ENCODE peak calls at places on chromosome 2, in seven cellular contexts. H is spleen, N is GM13977, G is endothelial cell, M is GM20000, W is stomach, S is cardiac muscle cell. Y is an unnamed sample.

GRCh38 chr2:187566266-187566665 is 12.0 kb upstream of the TFPI start:
- DNase-seq in M (no peak), G (no peak), S (no peak), H (no peak), N (no peak), W (no peak), Y (no peak)

GRCh38 chr2:142415461-142415860 is 284.6 kb upstream of the LRP1B start:
- DNase-seq in W (no peak), H (no peak), G (no peak), S (no peak), M (no peak), N (no peak), Y (no peak)

GRCh38 chr2:26314243-26314642 is 31.7 kb upstream of the SELENOI start:
- DNase-seq in W (no peak), G (no peak), N (no peak), H (no peak), S (no peak), M (no peak), Y (no peak)

GRCh38 chr2:172461591-172462392 is 34.4 kb downstream of the ITGA6 start:
- DNase-seq in G (peak; percentile 82), W (peak; percentile 83), H (peak; percentile 93), N (peak; percentile 46), S (peak; percentile 57), M (peak; percentile 42), Y (peak; percentile 55)

GRCh38 chr2:238133499-238134392 is 4.7 kb upstream of the KLHL30 start:
- DNase-seq in S (no peak), H (peak; percentile 51), M (no peak), N (no peak), G (no peak), W (no peak), Y (no peak)

GRCh38 chr2:228866781-228867180 is 404.3 kb downstream of the PID1 start:
- DNase-seq in H (peak; percentile 31), S (no peak), W (no peak), N (no peak), G (no peak), M (no peak), Y (no peak)

GRCh38 chr2:10422732-10423399 is 25.3 kb downstream of the ODC1 start:
- DNase-seq in W (no peak), S (no peak), H (peak; percentile 57), M (no peak), G (no peak), N (no peak), Y (no peak)

GRCh38 chr2:196640031-196640548 is 575 bp downstream of the CCDC150 start:
- DNase-seq in G (no peak), M (no peak), S (no peak), H (no peak), N (no peak), W (no peak), Y (no peak)

GRCh38 chr2:224412064-224412921 is 10.4 kb upstream of the FAM124B start:
- DNase-seq in H (no peak), S (peak; percentile 38), N (no peak), M (no peak), G (no peak), W (no peak), Y (no peak)

GRCh38 chr2:224410946-224411561 is 9.1 kb upstream of the FAM124B start:
- DNase-seq in S (peak; percentile 45), M (no peak), G (no peak), H (no peak), W (no peak), N (no peak), Y (no peak)

GRCh38 chr2:224416656-224417360 is 14.9 kb upstream of the FAM124B start:
- DNase-seq in N (no peak), M (no peak), G (no peak), S (no peak), H (no peak), W (no peak), Y (no peak)

GRCh38 chr2:224417361-224417729 is 15.4 kb upstream of the FAM124B start:
- DNase-seq in G (no peak), W (no peak), M (no peak), S (no peak), H (no peak), N (no peak), Y (no peak)

GRCh38 chr2:224413381-224413780 is 11.5 kb upstream of the FAM124B start:
- DNase-seq in M (no peak), G (no peak), S (no peak), N (no peak), W (no peak), H (no peak), Y (no peak)
- TF ChIP-seq CTCF in M (no peak), G (no peak), S (no peak), N (no peak), W (no peak), H (no peak), Y (no peak)

DNA sequence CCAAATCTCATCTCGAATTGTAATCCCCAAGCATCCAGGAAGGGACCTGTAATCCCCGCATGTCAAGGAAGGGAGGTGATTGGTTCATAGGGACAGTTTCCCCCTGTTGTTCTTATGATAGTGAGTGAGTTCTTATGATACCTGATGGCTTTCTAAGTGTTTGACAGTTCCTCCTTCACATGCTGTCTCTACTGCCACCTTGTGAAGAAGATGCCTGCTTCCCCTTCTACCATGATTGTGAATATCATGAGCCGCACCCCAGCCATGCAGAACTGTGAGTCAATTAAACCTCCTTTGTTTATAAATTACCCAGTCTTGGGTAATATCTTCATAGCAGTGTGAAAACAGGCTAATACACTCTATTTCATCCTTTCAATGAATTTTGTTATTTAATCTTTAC is 446.7 kb downstream of the RNF144A start:
- DNase-seq in S (no peak), M (no peak), N (no peak), G (no peak), W (no peak), H (no peak), Y (no peak)
- TF ChIP-seq CTCF in S (no peak), M (peak; percentile 15), N (no peak), G (no peak), W (no peak), H (no peak), Y (no peak)

DNA sequence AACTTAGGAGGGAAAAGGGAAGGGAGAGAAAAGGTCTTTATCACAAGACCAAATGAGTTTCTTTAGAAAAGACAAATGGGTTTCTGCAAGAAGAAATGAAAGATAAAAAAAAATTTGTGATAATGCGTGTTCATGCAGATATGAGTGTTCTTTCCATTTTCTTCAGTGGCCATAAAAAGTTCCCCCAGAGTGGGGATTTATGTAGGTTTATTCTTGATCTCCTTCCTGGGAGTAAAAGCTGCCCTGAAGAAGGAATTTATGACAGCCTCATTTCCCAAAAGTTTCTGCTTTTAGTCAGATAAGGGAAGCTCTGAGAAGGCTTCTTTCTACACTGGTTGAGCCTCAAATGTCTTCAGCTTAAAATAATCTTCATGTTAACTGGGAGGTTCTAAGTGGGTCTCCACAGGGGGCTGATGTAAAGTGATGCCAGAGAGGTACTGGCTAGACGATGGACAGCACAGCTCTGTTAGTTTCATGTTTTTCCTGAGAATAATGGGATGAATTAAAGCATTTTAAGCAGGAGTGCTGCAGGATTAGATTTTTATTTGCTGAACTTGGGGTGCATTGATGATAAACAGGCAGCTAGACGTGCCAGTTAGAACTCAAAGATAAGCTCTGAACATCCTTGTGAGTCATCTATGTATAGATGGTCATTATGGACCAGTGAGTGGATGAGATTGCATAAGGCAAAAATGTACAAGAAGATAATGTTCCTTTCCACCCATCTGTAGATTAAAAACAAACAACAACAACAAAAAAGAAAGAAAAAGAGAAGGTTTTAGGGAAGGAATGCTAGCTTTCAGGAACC is 99.4 kb upstream of the MSH2 start:
- DNase-seq in G (no peak), H (no peak), M (no peak), S (peak; percentile 53), W (no peak), N (no peak), Y (no peak)
- TF ChIP-seq CTCF in G (no peak), H (no peak), M (no peak), S (no peak), W (no peak), N (no peak), Y (no peak)

GRCh38 chr2:177147093-177147694 is 65.4 kb upstream of the HNRNPA3 start:
- DNase-seq in H (no peak), G (no peak), S (peak; percentile 67), W (no peak), M (peak; percentile 50), N (peak; percentile 56), Y (peak; percentile 54)
- TF ChIP-seq CTCF in H (peak; percentile 28), G (peak; percentile 67), S (peak; percentile 58), W (no peak), M (peak; percentile 27), N (peak; percentile 54), Y (peak; percentile 19)

GRCh38 chr2:223459328-223459939 is 142.7 kb downstream of the SCG2 start:
- DNase-seq in M (peak; percentile 7), W (no peak), N (no peak), S (peak; percentile 60), H (no peak), G (no peak), Y (no peak)
- TF ChIP-seq CTCF in M (no peak), W (no peak), N (peak; percentile 34), S (no peak), H (no peak), G (peak; percentile 72), Y (peak; percentile 9)

Y was measured in GM13976.